ENCODE peak calls at places on chromosomes 11 and 22, in eight cellular contexts. One of them, this sample, is unnamed.

GRCh38 chr11:82995754-82996398 is 75.8 kb downstream of the RAB30 start:
- DNase-seq in NCI-H510A treated with DMSO at 0.1 percent for 48 hours: no peak
- DNase-seq in activated T-cell treated with anti-CD3 and anti-CD28 coated beads for 48 hours: no peak
- DNase-seq in EH: peak; percentile 77
- DNase-seq in MV-4-11: no peak
- DNase-seq in AG09319: peak; percentile 94
- DNase-seq in NCI-H774: no peak
- DNase-seq in activated CD4-positive, alpha-beta T cell treated with anti-CD3 and anti-CD28 coated beads, Interleukin-2, amount 50 U/mL, for 4 hours: no peak
- DNase-seq in this sample: no peak

GRCh38 chr22:45688606-45689080 is 17.0 kb downstream of the ATXN10 start:
- DNase-seq in NCI-H510A treated with DMSO at 0.1 percent for 48 hours: no peak
- DNase-seq in activated T-cell treated with anti-CD3 and anti-CD28 coated beads for 48 hours: no peak
- DNase-seq in EH: peak; percentile 96
- DNase-seq in MV-4-11: peak; percentile 73
- DNase-seq in AG09319: peak; percentile 52
- DNase-seq in NCI-H774: no peak
- DNase-seq in activated CD4-positive, alpha-beta T cell treated with anti-CD3 and anti-CD28 coated beads, Interleukin-2, amount 50 U/mL, for 4 hours: no peak
- DNase-seq in this sample: no peak

GRCh38 chr11:18455686-18456372 is at the start of gene LDHAL6A:
- DNase-seq in NCI-H510A treated with DMSO at 0.1 percent for 48 hours: no peak
- DNase-seq in activated T-cell treated with anti-CD3 and anti-CD28 coated beads for 48 hours: no peak
- DNase-seq in EH: no peak
- DNase-seq in MV-4-11: no peak
- DNase-seq in AG09319: no peak
- DNase-seq in NCI-H774: no peak
- DNase-seq in activated CD4-positive, alpha-beta T cell treated with anti-CD3 and anti-CD28 coated beads, Interleukin-2, amount 50 U/mL, for 4 hours: no peak
- DNase-seq in this sample: no peak

GRCh38 chr22:33139937-33140336 is 81.8 kb upstream of the SYN3 start:
- DNase-seq in NCI-H510A treated with DMSO at 0.1 percent for 48 hours: no peak
- DNase-seq in activated T-cell treated with anti-CD3 and anti-CD28 coated beads for 48 hours: no peak
- DNase-seq in EH: no peak
- DNase-seq in MV-4-11: no peak
- DNase-seq in AG09319: no peak
- DNase-seq in NCI-H774: no peak
- DNase-seq in activated CD4-positive, alpha-beta T cell treated with anti-CD3 and anti-CD28 coated beads, Interleukin-2, amount 50 U/mL, for 4 hours: no peak
- DNase-seq in this sample: no peak

GRCh38 chr11:119371067-119371601 is 10.4 kb downstream of the USP2 start:
- DNase-seq in NCI-H510A treated with DMSO at 0.1 percent for 48 hours: no peak
- DNase-seq in activated T-cell treated with anti-CD3 and anti-CD28 coated beads for 48 hours: no peak
- DNase-seq in EH: no peak
- DNase-seq in MV-4-11: no peak
- DNase-seq in AG09319: no peak
- DNase-seq in NCI-H774: no peak
- DNase-seq in activated CD4-positive, alpha-beta T cell treated with anti-CD3 and anti-CD28 coated beads, Interleukin-2, amount 50 U/mL, for 4 hours: no peak
- DNase-seq in this sample: no peak

GRCh38 chr22:20741008-20741633 is 32.8 kb upstream of the SERPIND1 start:
- DNase-seq in NCI-H510A treated with DMSO at 0.1 percent for 48 hours: no peak
- DNase-seq in activated T-cell treated with anti-CD3 and anti-CD28 coated beads for 48 hours: no peak
- DNase-seq in EH: no peak
- DNase-seq in MV-4-11: no peak
- DNase-seq in AG09319: no peak
- DNase-seq in NCI-H774: no peak
- DNase-seq in activated CD4-positive, alpha-beta T cell treated with anti-CD3 and anti-CD28 coated beads, Interleukin-2, amount 50 U/mL, for 4 hours: no peak
- DNase-seq in this sample: no peak

GRCh38 chr11:69080361-69080973 is 31.7 kb downstream of the TPCN2 start:
- DNase-seq in NCI-H510A treated with DMSO at 0.1 percent for 48 hours: no peak
- DNase-seq in activated T-cell treated with anti-CD3 and anti-CD28 coated beads for 48 hours: no peak
- DNase-seq in EH: peak; percentile 76
- DNase-seq in MV-4-11: no peak
- DNase-seq in AG09319: no peak
- DNase-seq in NCI-H774: no peak
- DNase-seq in activated CD4-positive, alpha-beta T cell treated with anti-CD3 and anti-CD28 coated beads, Interleukin-2, amount 50 U/mL, for 4 hours: no peak
- DNase-seq in this sample: peak; percentile 10

GRCh38 chr11:95485115-95485900 is 254.3 kb upstream of the SESN3 start:
- DNase-seq in NCI-H510A treated with DMSO at 0.1 percent for 48 hours: no peak
- DNase-seq in activated T-cell treated with anti-CD3 and anti-CD28 coated beads for 48 hours: no peak
- DNase-seq in EH: peak; percentile 17
- DNase-seq in MV-4-11: no peak
- DNase-seq in AG09319: no peak
- DNase-seq in NCI-H774: no peak
- DNase-seq in activated CD4-positive, alpha-beta T cell treated with anti-CD3 and anti-CD28 coated beads, Interleukin-2, amount 50 U/mL, for 4 hours: no peak
- DNase-seq in this sample: no peak

GRCh38 chr11:18248561-18248960 is at the start of gene SAA2:
- DNase-seq in NCI-H510A treated with DMSO at 0.1 percent for 48 hours: no peak
- DNase-seq in activated T-cell treated with anti-CD3 and anti-CD28 coated beads for 48 hours: no peak
- DNase-seq in EH: peak; percentile 10
- DNase-seq in MV-4-11: no peak
- DNase-seq in AG09319: no peak
- DNase-seq in NCI-H774: no peak
- DNase-seq in activated CD4-positive, alpha-beta T cell treated with anti-CD3 and anti-CD28 coated beads, Interleukin-2, amount 50 U/mL, for 4 hours: no peak
- DNase-seq in this sample: no peak

GRCh38 chr11:10022764-10023163 is 271.3 kb downstream of the SBF2 start:
- DNase-seq in NCI-H510A treated with DMSO at 0.1 percent for 48 hours: no peak
- DNase-seq in activated T-cell treated with anti-CD3 and anti-CD28 coated beads for 48 hours: no peak
- DNase-seq in EH: peak; percentile 14
- DNase-seq in MV-4-11: no peak
- DNase-seq in AG09319: peak; percentile 14
- DNase-seq in NCI-H774: no peak
- DNase-seq in activated CD4-positive, alpha-beta T cell treated with anti-CD3 and anti-CD28 coated beads, Interleukin-2, amount 50 U/mL, for 4 hours: no peak
- DNase-seq in this sample: no peak

GRCh38 chr11:78499971-78500370 is 74.7 kb downstream of the NARS2 start:
- DNase-seq in NCI-H510A treated with DMSO at 0.1 percent for 48 hours: no peak
- DNase-seq in activated T-cell treated with anti-CD3 and anti-CD28 coated beads for 48 hours: no peak
- DNase-seq in EH: peak; percentile 12
- DNase-seq in MV-4-11: no peak
- DNase-seq in AG09319: no peak
- DNase-seq in NCI-H774: no peak
- DNase-seq in activated CD4-positive, alpha-beta T cell treated with anti-CD3 and anti-CD28 coated beads, Interleukin-2, amount 50 U/mL, for 4 hours: no peak
- DNase-seq in this sample: no peak

GRCh38 chr22:37196539-37197450 is 8.7 kb upstream of the C1QTNF6 start:
- DNase-seq in NCI-H510A treated with DMSO at 0.1 percent for 48 hours: no peak
- DNase-seq in activated T-cell treated with anti-CD3 and anti-CD28 coated beads for 48 hours: no peak
- DNase-seq in EH: peak; percentile 93
- DNase-seq in MV-4-11: no peak
- DNase-seq in AG09319: peak; percentile 73
- DNase-seq in NCI-H774: no peak
- DNase-seq in activated CD4-positive, alpha-beta T cell treated with anti-CD3 and anti-CD28 coated beads, Interleukin-2, amount 50 U/mL, for 4 hours: no peak
- DNase-seq in this sample: peak; percentile 63

GRCh38 chr22:40241200-40241763 is 63.6 kb downstream of the TNRC6B start:
- DNase-seq in NCI-H510A treated with DMSO at 0.1 percent for 48 hours: no peak
- DNase-seq in activated T-cell treated with anti-CD3 and anti-CD28 coated beads for 48 hours: no peak
- DNase-seq in EH: no peak
- DNase-seq in MV-4-11: no peak
- DNase-seq in AG09319: no peak
- DNase-seq in NCI-H774: no peak
- DNase-seq in activated CD4-positive, alpha-beta T cell treated with anti-CD3 and anti-CD28 coated beads, Interleukin-2, amount 50 U/mL, for 4 hours: no peak
- DNase-seq in this sample: no peak

GRCh38 chr11:2212411-2213251 is 41.0 kb upstream of the TH start:
- DNase-seq in NCI-H510A treated with DMSO at 0.1 percent for 48 hours: no peak
- DNase-seq in activated T-cell treated with anti-CD3 and anti-CD28 coated beads for 48 hours: no peak
- DNase-seq in EH: no peak
- DNase-seq in MV-4-11: no peak
- DNase-seq in AG09319: no peak
- DNase-seq in NCI-H774: no peak
- DNase-seq in activated CD4-positive, alpha-beta T cell treated with anti-CD3 and anti-CD28 coated beads, Interleukin-2, amount 50 U/mL, for 4 hours: no peak
- DNase-seq in this sample: no peak

GRCh38 chr22:20438066-20438677 is 547 bp upstream of the SCARF2 start:
- DNase-seq in NCI-H510A treated with DMSO at 0.1 percent for 48 hours: no peak
- DNase-seq in activated T-cell treated with anti-CD3 and anti-CD28 coated beads for 48 hours: no peak
- DNase-seq in EH: peak; percentile 56
- DNase-seq in MV-4-11: no peak
- DNase-seq in AG09319: no peak
- DNase-seq in NCI-H774: no peak
- DNase-seq in activated CD4-positive, alpha-beta T cell treated with anti-CD3 and anti-CD28 coated beads, Interleukin-2, amount 50 U/mL, for 4 hours: no peak
- DNase-seq in this sample: no peak

GRCh38 chr11:102457056-102457677 is 4.6 kb upstream of the TMEM123 start:
- DNase-seq in NCI-H510A treated with DMSO at 0.1 percent for 48 hours: no peak
- DNase-seq in activated T-cell treated with anti-CD3 and anti-CD28 coated beads for 48 hours: no peak
- DNase-seq in EH: no peak
- DNase-seq in MV-4-11: no peak
- DNase-seq in AG09319: no peak
- DNase-seq in NCI-H774: no peak
- DNase-seq in activated CD4-positive, alpha-beta T cell treated with anti-CD3 and anti-CD28 coated beads, Interleukin-2, amount 50 U/mL, for 4 hours: no peak
- DNase-seq in this sample: no peak

GRCh38 chr22:48146426-48146825 is 1384.0 kb downstream of the TBC1D22A start:
- DNase-seq in NCI-H510A treated with DMSO at 0.1 percent for 48 hours: peak; percentile 24
- DNase-seq in activated T-cell treated with anti-CD3 and anti-CD28 coated beads for 48 hours: no peak
- DNase-seq in EH: no peak
- DNase-seq in MV-4-11: no peak
- DNase-seq in AG09319: no peak
- DNase-seq in NCI-H774: no peak
- DNase-seq in activated CD4-positive, alpha-beta T cell treated with anti-CD3 and anti-CD28 coated beads, Interleukin-2, amount 50 U/mL, for 4 hours: no peak
- DNase-seq in this sample: no peak

GRCh38 chr22:40024201-40025061 is 29.7 kb downstream of the FAM83F start:
- DNase-seq in NCI-H510A treated with DMSO at 0.1 percent for 48 hours: peak; percentile 57
- DNase-seq in activated T-cell treated with anti-CD3 and anti-CD28 coated beads for 48 hours: peak; percentile 49
- DNase-seq in EH: peak; percentile 69
- DNase-seq in MV-4-11: peak; percentile 64
- DNase-seq in AG09319: no peak
- DNase-seq in NCI-H774: peak; percentile 21
- DNase-seq in activated CD4-positive, alpha-beta T cell treated with anti-CD3 and anti-CD28 coated beads, Interleukin-2, amount 50 U/mL, for 4 hours: peak; percentile 59
- DNase-seq in this sample: peak; percentile 59

GRCh38 chr11:29333993-29334780 is 682.6 kb downstream of the KCNA4 start:
- DNase-seq in NCI-H510A treated with DMSO at 0.1 percent for 48 hours: peak; percentile 1
- DNase-seq in activated T-cell treated with anti-CD3 and anti-CD28 coated beads for 48 hours: no peak
- DNase-seq in EH: peak; percentile 82
- DNase-seq in MV-4-11: peak; percentile 78
- DNase-seq in AG09319: no peak
- DNase-seq in NCI-H774: peak; percentile 24
- DNase-seq in activated CD4-positive, alpha-beta T cell treated with anti-CD3 and anti-CD28 coated beads, Interleukin-2, amount 50 U/mL, for 4 hours: no peak
- DNase-seq in this sample: peak; percentile 72

GRCh38 chr11:104658177-104658576 is 240.1 kb downstream of the CASP12 start:
- DNase-seq in NCI-H510A treated with DMSO at 0.1 percent for 48 hours: no peak
- DNase-seq in activated T-cell treated with anti-CD3 and anti-CD28 coated beads for 48 hours: no peak
- DNase-seq in EH: no peak
- DNase-seq in MV-4-11: no peak
- DNase-seq in AG09319: no peak
- DNase-seq in NCI-H774: no peak
- DNase-seq in activated CD4-positive, alpha-beta T cell treated with anti-CD3 and anti-CD28 coated beads, Interleukin-2, amount 50 U/mL, for 4 hours: no peak
- DNase-seq in this sample: no peak

GRCh38 chr22:40595497-40596234 is 40.9 kb downstream of the MRTFA start:
- DNase-seq in NCI-H510A treated with DMSO at 0.1 percent for 48 hours: no peak
- DNase-seq in activated T-cell treated with anti-CD3 and anti-CD28 coated beads for 48 hours: no peak
- DNase-seq in EH: no peak
- DNase-seq in MV-4-11: peak; percentile 29
- DNase-seq in AG09319: no peak
- DNase-seq in NCI-H774: no peak
- DNase-seq in activated CD4-positive, alpha-beta T cell treated with anti-CD3 and anti-CD28 coated beads, Interleukin-2, amount 50 U/mL, for 4 hours: no peak
- DNase-seq in this sample: no peak

GRCh38 chr22:38222797-38223119 is 21.0 kb downstream of the MAFF start:
- DNase-seq in NCI-H510A treated with DMSO at 0.1 percent for 48 hours: no peak
- DNase-seq in activated T-cell treated with anti-CD3 and anti-CD28 coated beads for 48 hours: no peak
- DNase-seq in EH: no peak
- DNase-seq in MV-4-11: no peak
- DNase-seq in AG09319: no peak
- DNase-seq in NCI-H774: no peak
- DNase-seq in activated CD4-positive, alpha-beta T cell treated with anti-CD3 and anti-CD28 coated beads, Interleukin-2, amount 50 U/mL, for 4 hours: no peak
- DNase-seq in this sample: peak; percentile 57

GRCh38 chr11:97968071-97968470 is 1052.7 kb upstream of the CNTN5 start:
- DNase-seq in NCI-H510A treated with DMSO at 0.1 percent for 48 hours: no peak
- DNase-seq in activated T-cell treated with anti-CD3 and anti-CD28 coated beads for 48 hours: no peak
- DNase-seq in EH: no peak
- DNase-seq in MV-4-11: no peak
- DNase-seq in AG09319: no peak
- DNase-seq in NCI-H774: no peak
- DNase-seq in activated CD4-positive, alpha-beta T cell treated with anti-CD3 and anti-CD28 coated beads, Interleukin-2, amount 50 U/mL, for 4 hours: no peak
- DNase-seq in this sample: no peak

GRCh38 chr11:47399860-47400812 is 8.3 kb upstream of the SLC39A13 start:
- DNase-seq in NCI-H510A treated with DMSO at 0.1 percent for 48 hours: no peak
- DNase-seq in activated T-cell treated with anti-CD3 and anti-CD28 coated beads for 48 hours: no peak
- DNase-seq in EH: no peak
- DNase-seq in MV-4-11: no peak
- DNase-seq in AG09319: no peak
- DNase-seq in NCI-H774: no peak
- DNase-seq in activated CD4-positive, alpha-beta T cell treated with anti-CD3 and anti-CD28 coated beads, Interleukin-2, amount 50 U/mL, for 4 hours: no peak
- DNase-seq in this sample: peak; percentile 41

GRCh38 chr11:121894581-121894980 is 221.4 kb downstream of the BLID start:
- DNase-seq in NCI-H510A treated with DMSO at 0.1 percent for 48 hours: no peak
- DNase-seq in activated T-cell treated with anti-CD3 and anti-CD28 coated beads for 48 hours: no peak
- DNase-seq in EH: peak; percentile 73
- DNase-seq in MV-4-11: no peak
- DNase-seq in AG09319: no peak
- DNase-seq in NCI-H774: no peak
- DNase-seq in activated CD4-positive, alpha-beta T cell treated with anti-CD3 and anti-CD28 coated beads, Interleukin-2, amount 50 U/mL, for 4 hours: no peak
- DNase-seq in this sample: no peak

GRCh38 chr11:74493816-74494630 is 499 bp upstream of the LIPT2 start:
- DNase-seq in NCI-H510A treated with DMSO at 0.1 percent for 48 hours: peak; percentile 81
- DNase-seq in activated T-cell treated with anti-CD3 and anti-CD28 coated beads for 48 hours: no peak
- DNase-seq in EH: peak; percentile 72
- DNase-seq in MV-4-11: no peak
- DNase-seq in AG09319: no peak
- DNase-seq in NCI-H774: no peak
- DNase-seq in activated CD4-positive, alpha-beta T cell treated with anti-CD3 and anti-CD28 coated beads, Interleukin-2, amount 50 U/mL, for 4 hours: no peak
- DNase-seq in this sample: no peak

GRCh38 chr11:66142370-66143263 is 72.5 kb downstream of the PACS1 start:
- DNase-seq in NCI-H510A treated with DMSO at 0.1 percent for 48 hours: no peak
- DNase-seq in activated T-cell treated with anti-CD3 and anti-CD28 coated beads for 48 hours: no peak
- DNase-seq in EH: peak; percentile 77
- DNase-seq in MV-4-11: peak; percentile 17
- DNase-seq in AG09319: no peak
- DNase-seq in NCI-H774: no peak
- DNase-seq in activated CD4-positive, alpha-beta T cell treated with anti-CD3 and anti-CD28 coated beads, Interleukin-2, amount 50 U/mL, for 4 hours: no peak
- DNase-seq in this sample: no peak

GRCh38 chr22:20439928-20440575 is 2.4 kb upstream of the SCARF2 start:
- DNase-seq in NCI-H510A treated with DMSO at 0.1 percent for 48 hours: no peak
- DNase-seq in activated T-cell treated with anti-CD3 and anti-CD28 coated beads for 48 hours: no peak
- DNase-seq in EH: no peak
- DNase-seq in MV-4-11: no peak
- DNase-seq in AG09319: no peak
- DNase-seq in NCI-H774: no peak
- DNase-seq in activated CD4-positive, alpha-beta T cell treated with anti-CD3 and anti-CD28 coated beads, Interleukin-2, amount 50 U/mL, for 4 hours: no peak
- DNase-seq in this sample: no peak

GRCh38 chr22:19874307-19875060 is 19.8 kb upstream of the GNB1L start:
- DNase-seq in NCI-H510A treated with DMSO at 0.1 percent for 48 hours: peak; percentile 8
- DNase-seq in activated T-cell treated with anti-CD3 and anti-CD28 coated beads for 48 hours: no peak
- DNase-seq in EH: no peak
- DNase-seq in MV-4-11: no peak
- DNase-seq in AG09319: no peak
- DNase-seq in NCI-H774: no peak
- DNase-seq in activated CD4-positive, alpha-beta T cell treated with anti-CD3 and anti-CD28 coated beads, Interleukin-2, amount 50 U/mL, for 4 hours: no peak
- DNase-seq in this sample: peak; percentile 34

GRCh38 chr22:24156146-24156914 is 25.0 kb upstream of the SUSD2 start:
- DNase-seq in NCI-H510A treated with DMSO at 0.1 percent for 48 hours: no peak
- DNase-seq in activated T-cell treated with anti-CD3 and anti-CD28 coated beads for 48 hours: peak; percentile 70
- DNase-seq in EH: peak; percentile 64
- DNase-seq in MV-4-11: peak; percentile 46
- DNase-seq in AG09319: no peak
- DNase-seq in NCI-H774: no peak
- DNase-seq in activated CD4-positive, alpha-beta T cell treated with anti-CD3 and anti-CD28 coated beads, Interleukin-2, amount 50 U/mL, for 4 hours: peak; percentile 67
- DNase-seq in this sample: peak; percentile 71

GRCh38 chr22:22342697-22343602 is 98.4 kb downstream of the VPREB1 start:
- DNase-seq in NCI-H510A treated with DMSO at 0.1 percent for 48 hours: peak; percentile 43
- DNase-seq in activated T-cell treated with anti-CD3 and anti-CD28 coated beads for 48 hours: peak; percentile 55
- DNase-seq in EH: peak; percentile 20
- DNase-seq in MV-4-11: no peak
- DNase-seq in AG09319: no peak
- DNase-seq in NCI-H774: peak; percentile 25
- DNase-seq in activated CD4-positive, alpha-beta T cell treated with anti-CD3 and anti-CD28 coated beads, Interleukin-2, amount 50 U/mL, for 4 hours: peak; percentile 64
- DNase-seq in this sample: peak; percentile 12

GRCh38 chr11:107711861-107712260 is at the start of gene SLN:
- DNase-seq in NCI-H510A treated with DMSO at 0.1 percent for 48 hours: no peak
- DNase-seq in activated T-cell treated with anti-CD3 and anti-CD28 coated beads for 48 hours: no peak
- DNase-seq in EH: no peak
- DNase-seq in MV-4-11: no peak
- DNase-seq in AG09319: no peak
- DNase-seq in NCI-H774: no peak
- DNase-seq in activated CD4-positive, alpha-beta T cell treated with anti-CD3 and anti-CD28 coated beads, Interleukin-2, amount 50 U/mL, for 4 hours: no peak
- DNase-seq in this sample: no peak

GRCh38 chr22:27310966-27311665 is 490.4 kb downstream of the MN1 start:
- DNase-seq in NCI-H510A treated with DMSO at 0.1 percent for 48 hours: no peak
- DNase-seq in activated T-cell treated with anti-CD3 and anti-CD28 coated beads for 48 hours: no peak
- DNase-seq in EH: no peak
- DNase-seq in MV-4-11: no peak
- DNase-seq in AG09319: no peak
- DNase-seq in NCI-H774: no peak
- DNase-seq in activated CD4-positive, alpha-beta T cell treated with anti-CD3 and anti-CD28 coated beads, Interleukin-2, amount 50 U/mL, for 4 hours: no peak
- DNase-seq in this sample: no peak

GRCh38 chr11:130815074-130815802 is 101.0 kb downstream of the SNX19 start:
- DNase-seq in NCI-H510A treated with DMSO at 0.1 percent for 48 hours: no peak
- DNase-seq in activated T-cell treated with anti-CD3 and anti-CD28 coated beads for 48 hours: no peak
- DNase-seq in EH: no peak
- DNase-seq in MV-4-11: no peak
- DNase-seq in AG09319: no peak
- DNase-seq in NCI-H774: no peak
- DNase-seq in activated CD4-positive, alpha-beta T cell treated with anti-CD3 and anti-CD28 coated beads, Interleukin-2, amount 50 U/mL, for 4 hours: no peak
- DNase-seq in this sample: no peak